ENCODE peak calls at places on chromosomes 5 and 9, in nine cellular contexts. R is ascending aorta, X is esophagus squamous epithelium, L is pancreas, U is mucosa of descending colon, G is SK-N-SH, T is psoas muscle, Z is GM23338, C is GM13976. K is an unnamed sample.
A peak's percentile ranks its signal among the peaks of the same experiment; 100 is the strongest.

GRCh38 chr9:134291961-134292871 is 34.0 kb upstream of the RXRA start:
- DNase-seq in L (no peak), R (no peak), G (no peak), X (no peak), T (peak; percentile 7), C (no peak), Z (no peak), U (peak; percentile 14), K (no peak)

GRCh38 chr9:92723801-92724323 is 40.8 kb downstream of the BICD2 start:
- DNase-seq in Z (no peak), L (no peak), G (peak; percentile 65), T (no peak), C (no peak), X (no peak), U (no peak), R (no peak), K (no peak)

GRCh38 chr9:99140685-99141314 is 35.9 kb downstream of the TGFBR1 start:
- DNase-seq in Z (peak; percentile 75), C (peak; percentile 35), U (no peak), R (peak; percentile 60), X (no peak), T (no peak), L (no peak), G (peak; percentile 46), K (peak; percentile 30)

GRCh38 chr5:107402881-107403280 is 267.9 kb downstream of the EFNA5 start:
- DNase-seq in X (no peak), T (no peak), U (no peak), C (no peak), Z (peak; percentile 35), G (peak; percentile 21), L (no peak), R (no peak), K (no peak)

GRCh38 chr5:9774472-9775079 is 144.4 kb upstream of the TAS2R1 start:
- DNase-seq in T (no peak), Z (peak; percentile 65), X (no peak), L (no peak), C (no peak), R (no peak), U (no peak), G (no peak), K (no peak)

GRCh38 chr5:5419291-5420210 is 2.9 kb upstream of the ICE1 start:
- DNase-seq in X (no peak), G (peak; percentile 64), C (peak; percentile 42), U (no peak), T (no peak), L (no peak), R (no peak), Z (peak; percentile 79), K (no peak)

GRCh38 chr9:123825337-123825736 is 104.6 kb downstream of the DENND1A start:
- DNase-seq in L (no peak), T (no peak), X (no peak), C (no peak), U (no peak), R (no peak), Z (peak; percentile 65), G (no peak), K (no peak)

GRCh38 chr9:83032065-83032625 is 30.8 kb downstream of the RASEF start:
- DNase-seq in R (no peak), G (no peak), C (no peak), T (no peak), U (no peak), X (no peak), L (no peak), Z (no peak), K (no peak)

GRCh38 chr9:72948906-72949582 is 3.8 kb downstream of the ALDH1A1 start:
- DNase-seq in T (no peak), U (no peak), R (no peak), C (no peak), G (no peak), Z (no peak), X (no peak), L (no peak), K (no peak)

GRCh38 chr5:132496631-132497487 is 6.3 kb upstream of the IRF1 start:
- DNase-seq in T (peak; percentile 91), R (peak; percentile 94), L (peak; percentile 95), C (peak; percentile 89), X (peak; percentile 52), G (peak; percentile 96), Z (peak; percentile 88), U (peak; percentile 97), K (peak; percentile 95)

GRCh38 chr5:154329062-154329461 is 116.7 kb upstream of the SAP30L start:
- DNase-seq in C (no peak), G (no peak), R (no peak), Z (no peak), L (no peak), U (no peak), T (no peak), X (no peak), K (no peak)

GRCh38 chr9:92455217-92455616 is 27.1 kb downstream of the ASPN start:
- DNase-seq in R (no peak), L (no peak), G (no peak), T (no peak), C (no peak), Z (peak; percentile 65), U (no peak), X (no peak), K (no peak)

GRCh38 chr9:88826651-88827245 is 164.5 kb upstream of the S1PR3 start:
- DNase-seq in C (no peak), R (no peak), L (no peak), Z (no peak), T (no peak), U (no peak), G (no peak), X (no peak), K (no peak)

GRCh38 chr5:122846051-122846567 is 696 bp downstream of the SNX24 start:
- DNase-seq in X (no peak), G (peak; percentile 30), Z (peak; percentile 23), T (no peak), R (no peak), U (no peak), L (no peak), C (no peak), K (no peak)

GRCh38 chr5:5658226-5658625 is 235.7 kb downstream of the ICE1 start:
- DNase-seq in T (peak; percentile 34), L (no peak), Z (no peak), X (no peak), G (no peak), C (no peak), U (no peak), R (peak; percentile 92), K (peak; percentile 19)

GRCh38 chr9:134547161-134548100 is 94.2 kb upstream of the COL5A1 start:
- DNase-seq in L (no peak), Z (no peak), G (no peak), R (no peak), U (peak; percentile 14), X (no peak), T (no peak), C (no peak), K (no peak)

GRCh38 chr9:121876658-121877271 is 216.3 kb downstream of the TTLL11 start:
- DNase-seq in C (no peak), U (no peak), R (no peak), T (peak; percentile 63), X (no peak), L (no peak), Z (no peak), G (no peak), K (no peak)

GRCh38 chr9:95171001-95171400 is 146.5 kb downstream of the FANCC start:
- DNase-seq in R (no peak), T (no peak), U (no peak), L (no peak), G (no peak), C (peak; percentile 44), X (no peak), Z (peak; percentile 13), K (no peak)

GRCh38 chr9:35861161-35861897 is 8.9 kb downstream of the OR13J1 start:
- DNase-seq in R (no peak), L (no peak), T (no peak), U (no peak), G (no peak), Z (no peak), C (no peak), X (no peak), K (no peak)

GRCh38 chr9:111712369-111712768 is 51.0 kb downstream of the GNG10 start:
- DNase-seq in L (no peak), R (no peak), Z (peak; percentile 70), U (no peak), G (no peak), C (no peak), X (no peak), T (no peak), K (no peak)
- TF ChIP-seq CTCF in L (no peak), R (no peak), Z (no peak), U (no peak), G (no peak), C (no peak), X (no peak), T (no peak), K (no peak)

GRCh38 chr5:129400395-129400983 is 59.6 kb upstream of the ADAMTS19 start:
- DNase-seq in G (peak; percentile 2), X (no peak), U (no peak), L (no peak), Z (no peak), C (no peak), T (no peak), R (no peak), K (no peak)
- TF ChIP-seq CTCF in G (peak; percentile 51), X (no peak), U (no peak), L (no peak), Z (peak; percentile 27), C (no peak), T (peak; percentile 26), R (peak; percentile 16), K (no peak)

DNA sequence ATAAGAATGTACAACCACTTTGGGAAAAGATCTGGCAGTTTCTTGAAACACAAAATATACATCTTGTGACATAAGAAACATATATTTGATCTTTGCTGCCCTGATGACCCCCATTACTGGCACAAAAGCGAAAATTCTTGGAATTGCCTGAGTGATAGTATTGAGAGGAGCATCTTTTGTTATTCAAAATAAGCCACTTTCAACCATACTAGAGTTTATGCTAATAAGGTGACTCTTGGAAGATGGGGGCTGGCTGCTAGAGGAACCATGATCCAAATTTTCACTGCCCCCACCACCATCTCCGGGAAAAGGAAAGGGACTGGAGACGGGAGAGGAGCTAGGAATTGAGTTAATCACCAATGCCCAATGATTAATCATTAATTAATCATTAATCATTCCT is 25.7 kb downstream of the FBXW11 start:
- DNase-seq in L (no peak), R (no peak), C (no peak), U (no peak), Z (peak; percentile 85), G (no peak), T (no peak), X (no peak), K (no peak)
- TF ChIP-seq CTCF in L (no peak), R (no peak), C (no peak), U (no peak), Z (no peak), G (no peak), T (no peak), X (no peak), K (no peak)

DNA sequence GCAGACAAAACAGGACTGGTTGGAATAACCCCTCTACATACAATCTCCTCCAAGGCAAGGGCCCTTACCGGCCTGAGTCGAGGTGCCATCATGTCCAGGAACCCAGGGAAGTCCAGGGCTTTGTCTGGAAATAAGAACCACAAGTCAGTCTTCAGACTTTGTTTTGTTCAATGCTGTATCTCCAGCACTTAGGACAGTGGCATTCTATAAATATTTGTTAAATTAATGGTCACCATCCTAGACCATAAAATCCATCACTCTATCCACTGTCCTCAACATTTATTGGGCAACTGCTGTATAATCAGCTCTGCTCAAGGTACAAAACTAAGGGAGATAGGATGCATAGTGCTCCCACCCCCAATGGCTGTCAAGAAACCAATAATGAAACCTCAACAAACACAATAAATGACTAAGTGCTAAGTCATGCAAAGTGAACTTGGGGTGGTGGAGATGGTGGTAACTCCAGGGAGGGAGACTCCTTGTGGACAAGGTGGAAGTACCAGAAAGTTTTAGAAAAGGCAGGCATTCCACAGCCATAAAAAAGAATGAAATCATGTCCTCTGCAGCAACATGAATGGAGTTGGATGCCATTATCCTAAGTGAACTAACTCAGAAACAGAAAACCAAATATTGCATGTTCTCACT is 5.0 kb downstream of the RELL2 start:
- DNase-seq in L (no peak), C (peak; percentile 69), G (no peak), X (no peak), U (no peak), Z (peak; percentile 40), T (no peak), R (no peak), K (no peak)
- TF ChIP-seq CTCF in L (no peak), C (no peak), G (peak; percentile 43), X (peak; percentile 4), U (no peak), Z (peak; percentile 36), T (no peak), R (no peak), K (no peak)